ENCODE peak calls at places on chromosomes 13 and 19, in nine cellular contexts. M is hepatocyte; G is HFF-Myc; O is colonic mucosa; D is activated CD8-positive, alpha-beta memory T cell treated with anti-CD3 and anti-CD28 coated beads, Interleukin-2, amount 50 U/mL, for 4 hours; Y is T follicular helper cell; V is NCI-H1417; B is hepatic stellate cell; E is GM12892. C is an unnamed sample.

GRCh38 chr13:31433756-31434155 is 234.0 kb downstream of the B3GLCT start:
- DNase-seq in M (no peak), G (no peak), O (no peak), D (no peak), Y (no peak), V (no peak), B (no peak), E (no peak), C (no peak)

GRCh38 chr19:39238209-39238608 is 6.6 kb downstream of the IFNL3 start:
- DNase-seq in M (no peak), G (no peak), O (no peak), D (no peak), Y (no peak), V (no peak), B (no peak), E (no peak), C (no peak)

GRCh38 chr13:95452376-95452775 is 100.1 kb upstream of the CLDN10 start:
- DNase-seq in M (no peak), G (no peak), O (no peak), D (no peak), Y (no peak), V (peak; percentile 42), B (no peak), E (no peak), C (no peak)

GRCh38 chr13:92187378-92187989 is 789.1 kb downstream of the GPC5 start:
- DNase-seq in M (peak; percentile 69), G (peak; percentile 16), O (peak; percentile 28), D (no peak), Y (no peak), V (peak; percentile 81), B (peak; percentile 33), E (no peak), C (peak; percentile 73)

GRCh38 chr19:12543855-12544254 is 7.4 kb downstream of the ZNF564 start:
- DNase-seq in M (no peak), G (no peak), O (no peak), D (no peak), Y (no peak), V (no peak), B (no peak), E (no peak), C (no peak)

GRCh38 chr19:39237200-39238184 is 7.3 kb downstream of the IFNL3 start:
- DNase-seq in M (peak; percentile 85), G (no peak), O (peak; percentile 61), D (peak; percentile 52), Y (no peak), V (no peak), B (no peak), E (peak; percentile 51), C (peak; percentile 47)

GRCh38 chr19:3348042-3348441 is 18.3 kb upstream of the NFIC start:
- DNase-seq in M (no peak), G (no peak), O (no peak), D (no peak), Y (no peak), V (no peak), B (no peak), E (no peak), C (no peak)

GRCh38 chr13:48159436-48160225 is 64.7 kb upstream of the MED4 start:
- DNase-seq in M (no peak), G (no peak), O (no peak), D (no peak), Y (no peak), V (no peak), B (no peak), E (no peak), C (no peak)